ENCODE peak calls at places on chromosomes 2 and 18, in eight cellular contexts. Y is T-helper 9 cell; B is BE2C; F is kidney; W is dermis microvascular lymphatic vessel endothelial cell; C is CD8-positive, alpha-beta T cell; X is OCI-LY7; E is omental fat pad. R is an unnamed sample.

GRCh38 chr2:190862591-190862991 is 18.0 kb upstream of the GLS start:
- DNase-seq in Y (no peak), B (no peak), F (no peak), W (no peak), C (no peak), X (no peak), E (no peak), R (no peak)

GRCh38 chr2:199410130-199410529 is 47.6 kb downstream of the SATB2 start:
- DNase-seq in Y (no peak), B (no peak), F (no peak), W (no peak), C (no peak), X (no peak), E (no peak), R (no peak)

GRCh38 chr18:68800075-68800474 is 2.2 kb downstream of the CCDC102B start:
- DNase-seq in Y (no peak), B (no peak), F (no peak), W (no peak), C (no peak), X (no peak), E (no peak), R (no peak)

GRCh38 chr18:24514439-24514838 is 54.0 kb downstream of the HRH4 start:
- DNase-seq in Y (no peak), B (peak; percentile 24), F (no peak), W (peak; percentile 45), C (no peak), X (peak; percentile 60), E (no peak), R (peak; percentile 44)

GRCh38 chr2:171541202-171541884 is 19.1 kb downstream of the CYBRD1 start:
- DNase-seq in Y (no peak), B (no peak), F (no peak), W (no peak), C (no peak), X (peak; percentile 30), E (no peak), R (no peak)

GRCh38 chr2:178761759-178762371 is 45.4 kb downstream of the TTN start:
- DNase-seq in Y (no peak), B (peak; percentile 7), F (no peak), W (peak; percentile 69), C (no peak), X (peak; percentile 67), E (no peak), R (peak; percentile 25)

GRCh38 chr18:3688682-3689081 is 238.7 kb downstream of the TGIF1 start:
- DNase-seq in Y (no peak), B (no peak), F (no peak), W (no peak), C (no peak), X (no peak), E (no peak), R (no peak)

GRCh38 chr2:56687169-56687568 is 503.4 kb downstream of the CCDC85A start:
- DNase-seq in Y (no peak), B (no peak), F (no peak), W (no peak), C (no peak), X (no peak), E (no peak), R (no peak)

GRCh38 chr2:194343167-194343566 is 1313.9 kb upstream of the SLC39A10 start:
- DNase-seq in Y (no peak), B (no peak), F (no peak), W (no peak), C (no peak), X (no peak), E (no peak), R (no peak)

GRCh38 chr18:50653402-50654093 is 93.7 kb downstream of the MAPK4 start:
- DNase-seq in Y (no peak), B (no peak), F (no peak), W (no peak), C (no peak), X (no peak), E (no peak), R (no peak)

GRCh38 chr2:134745023-134745422 is 26.2 kb upstream of the TMEM163 start:
- DNase-seq in Y (no peak), B (no peak), F (no peak), W (no peak), C (no peak), X (no peak), E (no peak), R (no peak)

GRCh38 chr2:15527074-15527739 is 33.9 kb downstream of the NBAS start:
- DNase-seq in Y (no peak), B (peak; percentile 16), F (no peak), W (no peak), C (no peak), X (no peak), E (no peak), R (no peak)